ENCODE peak calls at places on chromosome 13, in four cellular contexts. B, Q, P and H are unnamed samples.

GRCh38 chr13:108070491-108070890 is 144.8 kb downstream of the LIG4 start:
- DNase-seq in P (no peak), B (no peak), Q (no peak), H (no peak)

GRCh38 chr13:46667687-46668281 is 114.8 kb downstream of the LRCH1 start:
- DNase-seq in B (no peak), Q (no peak), P (peak), H (no peak)

GRCh38 chr13:72141845-72142470 is 275.0 kb upstream of the DACH1 start:
- DNase-seq in P (no peak), Q (no peak), B (no peak), H (no peak)

GRCh38 chr13:20882206-20882605 is 20.3 kb downstream of the XPO4 start:
- DNase-seq in B (no peak), Q (no peak), P (peak), H (no peak)

GRCh38 chr13:25945596-25945995 is 106.2 kb downstream of the SHISA2 start:
- DNase-seq in P (peak), Q (no peak), B (no peak), H (no peak)

GRCh38 chr13:87128006-87128405 is 543.2 kb upstream of the SLITRK5 start:
- DNase-seq in Q (no peak), B (no peak), P (no peak), H (no peak)

GRCh38 chr13:48783181-48783630 is 129.5 kb downstream of the CYSLTR2 start:
- DNase-seq in B (peak), P (peak), Q (no peak), H (peak)

GRCh38 chr13:35797946-35798345 is 321.5 kb upstream of the MAB21L1 start:
- DNase-seq in B (no peak), Q (no peak), P (no peak), H (no peak)

GRCh38 chr13:52736891-52737290 is 2.7 kb downstream of the CNMD start:
- DNase-seq in Q (no peak), B (no peak), P (no peak), H (no peak)

GRCh38 chr13:97715763-97716162 is 237.7 kb upstream of the IPO5 start:
- DNase-seq in Q (no peak), B (no peak), P (no peak), H (no peak)

GRCh38 chr13:44685641-44686040 is 109.5 kb upstream of the TSC22D1 start:
- DNase-seq in P (no peak), Q (no peak), B (no peak), H (no peak)

GRCh38 chr13:78121459-78122348 is 203.1 kb upstream of the EDNRB start:
- DNase-seq in Q (peak), B (no peak), P (peak), H (peak)

GRCh38 chr13:75704942-75705320 is 68.8 kb downstream of the LMO7 start:
- DNase-seq in P (peak), B (no peak), Q (peak), H (no peak)

GRCh38 chr13:36193151-36193855 is 21.1 kb downstream of the SOHLH2 start:
- DNase-seq in Q (no peak), P (peak), B (no peak), H (no peak)

GRCh38 chr13:75101997-75102720 is 379.8 kb downstream of the TBC1D4 start:
- DNase-seq in B (no peak), P (peak), Q (no peak), H (no peak)

GRCh38 chr13:22496803-22497508 is 683.8 kb upstream of the SGCG start:
- DNase-seq in Q (no peak), P (no peak), B (no peak), H (no peak)

GRCh38 chr13:19075418-19075817 is 106.2 kb downstream of the TUBA3C start:
- DNase-seq in B (no peak), Q (no peak), P (no peak), H (no peak)

GRCh38 chr13:60482012-60482411 is 85.0 kb downstream of the TDRD3 start:
- DNase-seq in Q (no peak), P (no peak), B (no peak), H (no peak)

GRCh38 chr13:42312817-42313431 is 41.0 kb downstream of the AKAP11 start:
- DNase-seq in Q (no peak), P (no peak), B (no peak), H (no peak)

GRCh38 chr13:75219479-75220237 is 262.3 kb downstream of the TBC1D4 start:
- DNase-seq in B (peak), Q (peak), P (peak), H (peak)

GRCh38 chr13:96998071-96998470 is 3.8 kb upstream of the OXGR1 start:
- DNase-seq in B (no peak), P (no peak), Q (no peak), H (no peak)

GRCh38 chr13:54162069-54162468 is 1133.5 kb downstream of the OLFM4 start:
- DNase-seq in Q (no peak), P (no peak), B (no peak), H (no peak)

GRCh38 chr13:82634946-82635345 is 1247.3 kb downstream of the SLITRK1 start:
- DNase-seq in P (no peak), Q (no peak), B (no peak), H (no peak)

GRCh38 chr13:32060319-32060924 is 28.8 kb downstream of the FRY start:
- DNase-seq in B (no peak), Q (no peak), P (no peak), H (peak)

GRCh38 chr13:72648513-72649065 is 78.8 kb downstream of the MZT1 start:
- DNase-seq in P (no peak), Q (no peak), B (no peak), H (no peak)